ENCODE peak calls at places on chromosomes 5 and 9, in ten cellular contexts. One of them, this sample, is unnamed.

GRCh38 chr5:159638481-159638880 is 277.8 kb upstream of the ADRA1B start:
- DNase-seq in OCI-LY7: no peak
- DNase-seq in cardiac muscle cell: no peak
- DNase-seq in heart right ventricle: no peak
- DNase-seq in kidney epithelial cell: no peak
- DNase-seq in spleen: no peak
- DNase-seq in fibroblast of mammary gland: no peak
- DNase-seq in BJ: no peak
- DNase-seq in choroid plexus epithelial cell: no peak
- DNase-seq in HFFc6: no peak
- DNase-seq in this sample: no peak

GRCh38 chr5:72649449-72649848 is 142.2 kb upstream of the ZNF366 start:
- DNase-seq in OCI-LY7: no peak
- DNase-seq in spleen: no peak
- DNase-seq in BJ: no peak
- DNase-seq in fibroblast of mammary gland: peak
- DNase-seq in HFFc6: no peak
- DNase-seq in kidney epithelial cell: no peak
- DNase-seq in cardiac muscle cell: peak
- DNase-seq in heart right ventricle: no peak
- DNase-seq in choroid plexus epithelial cell: peak
- DNase-seq in this sample: no peak

GRCh38 chr5:96601200-96601599 is 61.0 kb upstream of the CAST start:
- DNase-seq in kidney epithelial cell: no peak
- DNase-seq in choroid plexus epithelial cell: no peak
- DNase-seq in heart right ventricle: no peak
- DNase-seq in fibroblast of mammary gland: no peak
- DNase-seq in OCI-LY7: no peak
- DNase-seq in cardiac muscle cell: peak
- DNase-seq in BJ: no peak
- DNase-seq in HFFc6: no peak
- DNase-seq in spleen: no peak
- DNase-seq in this sample: no peak

GRCh38 chr5:10639846-10640368 is 76.0 kb downstream of the ANKRD33B start:
- DNase-seq in kidney epithelial cell: no peak
- DNase-seq in HFFc6: no peak
- DNase-seq in cardiac muscle cell: no peak
- DNase-seq in choroid plexus epithelial cell: no peak
- DNase-seq in heart right ventricle: no peak
- DNase-seq in BJ: no peak
- DNase-seq in fibroblast of mammary gland: no peak
- DNase-seq in OCI-LY7: no peak
- DNase-seq in spleen: peak
- DNase-seq in this sample: no peak

GRCh38 chr5:14035859-14036440 is 91.5 kb upstream of the DNAH5 start:
- DNase-seq in fibroblast of mammary gland: peak
- DNase-seq in OCI-LY7: no peak
- DNase-seq in HFFc6: peak
- DNase-seq in cardiac muscle cell: peak
- DNase-seq in spleen: no peak
- DNase-seq in choroid plexus epithelial cell: peak
- DNase-seq in BJ: peak
- DNase-seq in heart right ventricle: peak
- DNase-seq in kidney epithelial cell: peak
- DNase-seq in this sample: peak

GRCh38 chr5:98770911-98771322 is 2.5 kb upstream of the RGMB start:
- DNase-seq in choroid plexus epithelial cell: peak
- DNase-seq in fibroblast of mammary gland: no peak
- DNase-seq in HFFc6: no peak
- DNase-seq in BJ: no peak
- DNase-seq in kidney epithelial cell: no peak
- DNase-seq in spleen: no peak
- DNase-seq in OCI-LY7: peak
- DNase-seq in heart right ventricle: no peak
- DNase-seq in cardiac muscle cell: peak
- DNase-seq in this sample: no peak

GRCh38 chr5:98923961-98924360 is 4.8 kb downstream of the CHD1 start:
- DNase-seq in OCI-LY7: no peak
- DNase-seq in HFFc6: no peak
- DNase-seq in heart right ventricle: no peak
- DNase-seq in cardiac muscle cell: no peak
- DNase-seq in BJ: no peak
- DNase-seq in fibroblast of mammary gland: no peak
- DNase-seq in kidney epithelial cell: no peak
- DNase-seq in spleen: no peak
- DNase-seq in choroid plexus epithelial cell: no peak
- DNase-seq in this sample: no peak

GRCh38 chr9:16627967-16628366 is 242.5 kb downstream of the BNC2 start:
- DNase-seq in kidney epithelial cell: peak
- DNase-seq in fibroblast of mammary gland: peak
- DNase-seq in choroid plexus epithelial cell: peak
- DNase-seq in spleen: no peak
- DNase-seq in OCI-LY7: no peak
- DNase-seq in BJ: peak
- DNase-seq in cardiac muscle cell: peak
- DNase-seq in heart right ventricle: peak
- DNase-seq in HFFc6: peak
- DNase-seq in this sample: peak

GRCh38 chr9:131419716-131420115 is 25.8 kb downstream of the PRRC2B start:
- DNase-seq in kidney epithelial cell: no peak
- DNase-seq in fibroblast of mammary gland: no peak
- DNase-seq in spleen: no peak
- DNase-seq in OCI-LY7: no peak
- DNase-seq in cardiac muscle cell: no peak
- DNase-seq in BJ: no peak
- DNase-seq in heart right ventricle: no peak
- DNase-seq in choroid plexus epithelial cell: no peak
- DNase-seq in HFFc6: no peak
- DNase-seq in this sample: no peak

GRCh38 chr9:131420913-131421312 is 27.0 kb downstream of the PRRC2B start:
- DNase-seq in BJ: no peak
- DNase-seq in OCI-LY7: no peak
- DNase-seq in heart right ventricle: no peak
- DNase-seq in spleen: no peak
- DNase-seq in choroid plexus epithelial cell: peak
- DNase-seq in kidney epithelial cell: no peak
- DNase-seq in cardiac muscle cell: peak
- DNase-seq in HFFc6: peak
- DNase-seq in fibroblast of mammary gland: peak
- DNase-seq in this sample: no peak

GRCh38 chr9:131421691-131422090 is 27.8 kb downstream of the PRRC2B start:
- DNase-seq in spleen: peak
- DNase-seq in cardiac muscle cell: no peak
- DNase-seq in heart right ventricle: no peak
- DNase-seq in kidney epithelial cell: no peak
- DNase-seq in fibroblast of mammary gland: no peak
- DNase-seq in BJ: no peak
- DNase-seq in choroid plexus epithelial cell: no peak
- DNase-seq in OCI-LY7: no peak
- DNase-seq in HFFc6: no peak
- DNase-seq in this sample: no peak

GRCh38 chr9:131423171-131423581 is 29.3 kb downstream of the PRRC2B start:
- DNase-seq in kidney epithelial cell: peak
- DNase-seq in OCI-LY7: no peak
- DNase-seq in choroid plexus epithelial cell: peak
- DNase-seq in heart right ventricle: peak
- DNase-seq in BJ: no peak
- DNase-seq in spleen: peak
- DNase-seq in cardiac muscle cell: peak
- DNase-seq in HFFc6: peak
- DNase-seq in fibroblast of mammary gland: peak
- DNase-seq in this sample: peak

DNA sequence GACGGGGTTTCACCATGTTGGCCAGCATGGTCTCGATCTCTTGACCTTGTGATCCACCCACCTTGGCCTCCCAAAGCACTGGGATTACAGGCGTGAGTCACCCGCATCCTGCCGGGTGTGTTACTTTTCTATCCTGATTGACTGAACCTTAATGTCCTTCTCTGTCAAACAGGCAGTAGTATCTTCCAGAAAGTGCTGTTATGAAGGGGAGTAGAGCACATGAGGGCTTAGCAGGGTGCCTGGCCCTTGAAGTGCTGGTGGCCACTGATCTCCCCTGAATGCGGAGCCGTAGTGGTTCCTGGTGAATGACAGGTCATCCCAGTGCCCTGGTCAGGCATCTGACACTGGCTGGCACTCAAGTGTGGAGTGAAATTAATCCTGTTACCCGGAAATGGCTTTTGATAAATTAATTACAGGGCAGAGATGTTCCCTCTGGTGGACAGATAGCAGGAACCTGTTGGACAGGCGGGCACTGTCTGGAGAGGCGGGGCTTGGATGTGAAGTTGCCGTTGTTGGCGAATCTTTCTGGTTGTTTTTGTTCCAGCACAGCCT is 28.4 kb downstream of the PRRC2B start:
- DNase-seq in choroid plexus epithelial cell: peak
- DNase-seq in BJ: no peak
- DNase-seq in spleen: peak
- DNase-seq in cardiac muscle cell: no peak
- DNase-seq in heart right ventricle: no peak
- DNase-seq in fibroblast of mammary gland: no peak
- DNase-seq in kidney epithelial cell: no peak
- DNase-seq in HFFc6: peak
- DNase-seq in OCI-LY7: no peak
- DNase-seq in this sample: no peak
- TF ChIP-seq CTCF in choroid plexus epithelial cell: peak
- TF ChIP-seq CTCF in BJ: no peak
- TF ChIP-seq CTCF in spleen: no peak
- TF ChIP-seq CTCF in cardiac muscle cell: no peak
- TF ChIP-seq CTCF in heart right ventricle: no peak
- TF ChIP-seq CTCF in fibroblast of mammary gland: peak
- TF ChIP-seq CTCF in kidney epithelial cell: peak
- TF ChIP-seq CTCF in HFFc6: peak
- TF ChIP-seq CTCF in OCI-LY7: no peak
- TF ChIP-seq CTCF in this sample: no peak

DNA sequence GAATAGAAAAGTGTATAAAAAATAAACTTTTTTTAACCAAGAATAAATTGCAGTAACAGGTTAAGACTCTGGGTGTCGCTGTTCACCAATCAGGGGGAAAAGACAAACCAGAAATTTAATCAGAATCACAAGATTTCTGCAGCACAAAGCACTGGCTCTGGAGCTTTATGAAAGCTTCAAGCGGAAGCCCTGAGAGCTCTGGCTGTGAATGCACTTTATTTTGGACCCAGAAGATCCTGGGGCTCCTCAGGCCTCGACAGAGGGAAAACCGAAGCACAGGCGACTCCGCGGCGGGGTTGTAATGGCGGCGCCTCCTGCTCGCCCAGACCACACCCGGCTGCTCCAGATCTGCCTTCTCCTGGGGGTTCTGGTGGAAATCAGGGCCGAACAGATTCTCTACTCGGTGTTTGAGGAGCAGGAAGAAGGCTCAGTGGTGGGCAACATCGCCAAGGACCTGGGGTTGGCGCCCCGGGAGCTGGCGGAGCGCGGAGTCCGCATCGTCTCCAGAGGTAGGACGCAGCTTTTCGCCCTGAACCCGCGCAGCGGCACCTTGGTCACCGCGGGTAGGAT is at the start of gene PCDHGA4:
- DNase-seq in BJ: no peak
- DNase-seq in cardiac muscle cell: peak
- DNase-seq in spleen: no peak
- DNase-seq in fibroblast of mammary gland: peak
- DNase-seq in heart right ventricle: no peak
- DNase-seq in kidney epithelial cell: no peak
- DNase-seq in HFFc6: no peak
- DNase-seq in OCI-LY7: peak
- DNase-seq in choroid plexus epithelial cell: no peak
- DNase-seq in this sample: no peak
- TF ChIP-seq CTCF in BJ: peak
- TF ChIP-seq CTCF in cardiac muscle cell: peak
- TF ChIP-seq CTCF in spleen: peak
- TF ChIP-seq CTCF in fibroblast of mammary gland: peak
- TF ChIP-seq CTCF in heart right ventricle: peak
- TF ChIP-seq CTCF in kidney epithelial cell: peak
- TF ChIP-seq CTCF in HFFc6: peak
- TF ChIP-seq CTCF in OCI-LY7: peak
- TF ChIP-seq CTCF in choroid plexus epithelial cell: peak
- TF ChIP-seq CTCF in this sample: peak

GRCh38 chr9:96596601-96597111 is 23.0 kb downstream of the CDC14B start:
- DNase-seq in heart right ventricle: no peak
- DNase-seq in OCI-LY7: no peak
- DNase-seq in spleen: no peak
- DNase-seq in kidney epithelial cell: no peak
- DNase-seq in fibroblast of mammary gland: no peak
- DNase-seq in BJ: no peak
- DNase-seq in choroid plexus epithelial cell: no peak
- DNase-seq in HFFc6: no peak
- DNase-seq in cardiac muscle cell: no peak
- DNase-seq in this sample: no peak
- TF ChIP-seq CTCF in heart right ventricle: no peak
- TF ChIP-seq CTCF in OCI-LY7: no peak
- TF ChIP-seq CTCF in spleen: no peak
- TF ChIP-seq CTCF in kidney epithelial cell: no peak
- TF ChIP-seq CTCF in fibroblast of mammary gland: no peak
- TF ChIP-seq CTCF in BJ: no peak
- TF ChIP-seq CTCF in choroid plexus epithelial cell: no peak
- TF ChIP-seq CTCF in HFFc6: no peak
- TF ChIP-seq CTCF in cardiac muscle cell: no peak
- TF ChIP-seq CTCF in this sample: no peak

GRCh38 chr9:13728917-13729811 is 449.7 kb upstream of the MPDZ start:
- DNase-seq in fibroblast of mammary gland: peak
- DNase-seq in HFFc6: no peak
- DNase-seq in OCI-LY7: no peak
- DNase-seq in spleen: no peak
- DNase-seq in kidney epithelial cell: peak
- DNase-seq in BJ: no peak
- DNase-seq in heart right ventricle: peak
- DNase-seq in choroid plexus epithelial cell: peak
- DNase-seq in cardiac muscle cell: peak
- DNase-seq in this sample: no peak

GRCh38 chr9:13731637-13732036 is 452.1 kb upstream of the MPDZ start:
- DNase-seq in kidney epithelial cell: no peak
- DNase-seq in heart right ventricle: no peak
- DNase-seq in OCI-LY7: no peak
- DNase-seq in fibroblast of mammary gland: no peak
- DNase-seq in BJ: no peak
- DNase-seq in spleen: no peak
- DNase-seq in cardiac muscle cell: no peak
- DNase-seq in choroid plexus epithelial cell: no peak
- DNase-seq in HFFc6: no peak
- DNase-seq in this sample: no peak

GRCh38 chr9:13721481-13722235 is 442.2 kb upstream of the MPDZ start:
- DNase-seq in cardiac muscle cell: peak
- DNase-seq in fibroblast of mammary gland: peak
- DNase-seq in choroid plexus epithelial cell: peak
- DNase-seq in HFFc6: peak
- DNase-seq in BJ: no peak
- DNase-seq in spleen: no peak
- DNase-seq in heart right ventricle: no peak
- DNase-seq in kidney epithelial cell: no peak
- DNase-seq in OCI-LY7: no peak
- DNase-seq in this sample: peak

GRCh38 chr9:13728121-13728520 is 448.6 kb upstream of the MPDZ start:
- DNase-seq in spleen: no peak
- DNase-seq in choroid plexus epithelial cell: no peak
- DNase-seq in kidney epithelial cell: no peak
- DNase-seq in BJ: no peak
- DNase-seq in heart right ventricle: no peak
- DNase-seq in fibroblast of mammary gland: no peak
- DNase-seq in OCI-LY7: no peak
- DNase-seq in cardiac muscle cell: no peak
- DNase-seq in HFFc6: no peak
- DNase-seq in this sample: no peak

DNA sequence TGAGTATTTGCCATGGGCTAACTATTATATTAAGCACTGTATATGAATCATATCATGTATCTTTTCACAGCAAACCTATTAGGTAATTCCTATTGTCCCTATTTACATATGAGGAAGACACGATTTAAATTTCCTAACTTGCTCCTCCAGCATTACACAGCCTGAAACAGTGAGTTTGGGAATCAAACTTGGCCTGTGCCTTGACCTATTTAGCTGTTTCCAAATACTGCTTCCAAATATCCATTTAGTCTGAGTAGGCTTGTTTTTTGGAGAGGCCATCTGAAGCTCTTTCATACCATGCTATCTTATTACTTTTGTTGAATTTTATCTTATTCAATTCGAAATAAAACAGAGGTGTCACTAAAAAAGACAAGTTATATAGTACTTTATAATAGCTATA is 447.3 kb upstream of the MPDZ start:
- DNase-seq in OCI-LY7: no peak
- DNase-seq in spleen: no peak
- DNase-seq in HFFc6: no peak
- DNase-seq in kidney epithelial cell: no peak
- DNase-seq in heart right ventricle: no peak
- DNase-seq in choroid plexus epithelial cell: no peak
- DNase-seq in fibroblast of mammary gland: no peak
- DNase-seq in BJ: no peak
- DNase-seq in cardiac muscle cell: no peak
- DNase-seq in this sample: no peak
- TF ChIP-seq CTCF in OCI-LY7: no peak
- TF ChIP-seq CTCF in spleen: no peak
- TF ChIP-seq CTCF in HFFc6: no peak
- TF ChIP-seq CTCF in kidney epithelial cell: no peak
- TF ChIP-seq CTCF in heart right ventricle: no peak
- TF ChIP-seq CTCF in choroid plexus epithelial cell: no peak
- TF ChIP-seq CTCF in fibroblast of mammary gland: no peak
- TF ChIP-seq CTCF in BJ: no peak
- TF ChIP-seq CTCF in cardiac muscle cell: no peak
- TF ChIP-seq CTCF in this sample: no peak

This sample was measured in AG09319.